ENCODE peak calls at places on chromosomes 3 and 15, in nine cellular contexts. R, I, H, Y, G, Q, B, D and M are unnamed samples.
A peak's percentile ranks its signal among the peaks of the same experiment; 100 is the strongest.

GRCh38 chr15:27973886-27974285 is 125.2 kb downstream of the OCA2 start:
- DNase-seq in R (no peak), I (no peak), H (no peak), Y (no peak), G (no peak), Q (no peak), B (no peak), D (no peak), M (no peak)

GRCh38 chr15:88491158-88491557 is 23.6 kb downstream of the MRPS11 start:
- DNase-seq in R (no peak), I (no peak), H (no peak), Y (peak; percentile 31), G (no peak), Q (no peak), B (no peak), D (no peak), M (no peak)

GRCh38 chr3:123635220-123635619 is 50.4 kb upstream of the HACD2 start:
- DNase-seq in R (no peak), I (no peak), H (no peak), Y (no peak), G (no peak), Q (no peak), B (no peak), D (no peak), M (no peak)

GRCh38 chr15:52780172-52780980 is 9.8 kb downstream of the ONECUT1 start:
- DNase-seq in R (peak; percentile 70), I (peak; percentile 73), H (no peak), Y (peak; percentile 74), G (peak; percentile 64), Q (peak; percentile 48), B (peak; percentile 66), D (peak; percentile 73), M (peak; percentile 80)

GRCh38 chr3:167575000-167575399 is 78.7 kb downstream of the WDR49 start:
- DNase-seq in R (no peak), I (no peak), H (no peak), Y (no peak), G (no peak), Q (no peak), B (no peak), D (no peak), M (no peak)

GRCh38 chr3:48595526-48596121 is 495 bp upstream of the COL7A1 start:
- DNase-seq in R (peak; percentile 92), I (no peak), H (no peak), Y (peak; percentile 80), G (no peak), Q (no peak), B (peak; percentile 34), D (peak; percentile 86), M (peak; percentile 34)

GRCh38 chr3:123668906-123669305 is 84.1 kb upstream of the HACD2 start:
- DNase-seq in R (peak; percentile 73), I (no peak), H (no peak), Y (no peak), G (no peak), Q (no peak), B (no peak), D (no peak), M (no peak)

GRCh38 chr3:163838769-163839168 is 1239.5 kb downstream of the SI start:
- DNase-seq in R (no peak), I (no peak), H (no peak), Y (no peak), G (no peak), Q (no peak), B (no peak), D (no peak), M (no peak)

GRCh38 chr3:126104028-126104635 is 20.2 kb upstream of the SLC41A3 start:
- DNase-seq in R (no peak), I (no peak), H (no peak), Y (no peak), G (peak; percentile 30), Q (no peak), B (no peak), D (peak; percentile 1), M (no peak)

GRCh38 chr15:79170256-79170664 is 79.7 kb upstream of the RASGRF1 start:
- DNase-seq in R (no peak), I (no peak), H (no peak), Y (no peak), G (no peak), Q (no peak), B (no peak), D (peak; percentile 51), M (no peak)

GRCh38 chr3:154427685-154428291 is 2.2 kb downstream of the GPR149 start:
- DNase-seq in R (peak; percentile 50), I (no peak), H (no peak), Y (no peak), G (no peak), Q (no peak), B (no peak), D (no peak), M (no peak)

GRCh38 chr15:71124937-71125755 is 9.9 kb downstream of the THSD4 start:
- DNase-seq in R (no peak), I (no peak), H (no peak), Y (no peak), G (no peak), Q (no peak), B (no peak), D (no peak), M (no peak)

GRCh38 chr3:186046838-186047237 is 62.1 kb downstream of the ETV5 start:
- DNase-seq in R (no peak), I (no peak), H (no peak), Y (no peak), G (no peak), Q (no peak), B (no peak), D (no peak), M (no peak)

GRCh38 chr3:66115858-66116654 is 77.3 kb upstream of the MAGI1 start:
- DNase-seq in R (no peak), I (no peak), H (peak; percentile 89), Y (no peak), G (no peak), Q (no peak), B (peak; percentile 34), D (peak; percentile 58), M (no peak)

GRCh38 chr3:88133711-88134263 is 16.0 kb upstream of the C3orf38 start:
- DNase-seq in R (no peak), I (no peak), H (no peak), Y (no peak), G (no peak), Q (no peak), B (no peak), D (no peak), M (no peak)

GRCh38 chr3:146929696-146930095 is 324.6 kb upstream of the PLSCR5 start:
- DNase-seq in R (no peak), I (no peak), H (peak; percentile 7), Y (no peak), G (no peak), Q (no peak), B (no peak), D (no peak), M (no peak)

GRCh38 chr15:67080900-67081431 is 15.6 kb downstream of the SMAD3 start:
- DNase-seq in R (peak; percentile 78), I (peak; percentile 70), H (no peak), Y (no peak), G (peak; percentile 74), Q (no peak), B (no peak), D (no peak), M (peak; percentile 84)

GRCh38 chr3:58288011-58288728 is 17.9 kb upstream of the RPP14 start:
- DNase-seq in R (no peak), I (peak; percentile 13), H (no peak), Y (no peak), G (no peak), Q (no peak), B (no peak), D (no peak), M (no peak)

GRCh38 chr3:128279594-128279880 is 126.3 kb downstream of the EEFSEC start:
- DNase-seq in R (peak; percentile 55), I (no peak), H (no peak), Y (no peak), G (no peak), Q (no peak), B (no peak), D (no peak), M (no peak)

GRCh38 chr15:37880009-37880834 is 54.2 kb upstream of the TMCO5A start:
- DNase-seq in R (no peak), I (peak; percentile 6), H (peak; percentile 63), Y (no peak), G (no peak), Q (no peak), B (no peak), D (peak; percentile 58), M (peak; percentile 12)
- TF ChIP-seq CTCF in R (peak; percentile 62), I (peak; percentile 7), H (peak; percentile 61), Y (no peak), G (peak; percentile 27), Q (peak; percentile 73), B (peak; percentile 67), D (peak; percentile 94), M (peak; percentile 64)

GRCh38 chr3:133662256-133662773 is 574 bp upstream of the TOPBP1 start:
- DNase-seq in R (no peak), I (peak; percentile 63), H (no peak), Y (no peak), G (peak; percentile 52), Q (no peak), B (no peak), D (peak; percentile 64), M (peak; percentile 60)
- TF ChIP-seq CTCF in R (no peak), I (no peak), H (no peak), Y (no peak), G (no peak), Q (peak; percentile 12), B (no peak), D (peak; percentile 36), M (peak; percentile 29)

DNA sequence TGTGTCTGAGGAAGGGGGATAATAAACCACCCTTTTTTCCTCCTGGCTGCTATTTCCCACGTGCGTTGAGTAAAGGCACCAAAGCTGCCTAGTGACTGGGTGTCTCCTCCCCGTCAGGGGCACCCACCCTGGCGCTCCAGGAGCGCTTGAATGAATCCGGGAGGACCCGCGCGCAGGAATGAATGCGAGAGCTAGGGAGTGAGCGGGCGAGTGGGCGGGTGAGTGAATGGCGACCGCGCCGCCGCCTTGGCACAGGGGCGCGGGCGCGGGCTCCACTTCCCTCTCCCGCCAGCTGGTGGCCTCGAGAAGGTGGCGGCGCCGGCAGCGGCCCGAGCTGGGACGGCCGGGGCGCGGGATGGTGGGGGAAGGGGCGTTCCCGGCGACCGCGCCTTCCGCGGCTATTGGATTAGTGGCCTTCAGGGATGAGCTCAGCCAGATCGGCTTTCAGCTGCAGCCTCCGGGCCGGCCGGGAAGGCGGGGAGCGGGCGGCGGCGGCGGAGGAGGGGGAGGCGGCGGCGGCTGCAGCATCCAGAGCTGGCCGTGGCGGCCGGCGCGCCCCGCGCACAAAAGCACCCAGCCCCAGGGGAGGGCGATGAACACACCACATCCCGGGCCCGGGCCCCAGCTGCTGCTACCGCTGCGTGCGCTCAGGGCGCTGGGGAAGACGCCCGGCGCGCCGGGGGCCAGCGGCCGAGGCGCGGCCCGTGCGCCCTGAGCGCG is at the start of gene SPSB4:
- DNase-seq in R (peak; percentile 80), I (no peak), H (no peak), Y (peak; percentile 48), G (no peak), Q (no peak), B (no peak), D (peak; percentile 80), M (peak; percentile 54)
- TF ChIP-seq CTCF in R (no peak), I (no peak), H (no peak), Y (no peak), G (no peak), Q (peak; percentile 32), B (peak; percentile 19), D (peak; percentile 41), M (peak; percentile 54)

DNA sequence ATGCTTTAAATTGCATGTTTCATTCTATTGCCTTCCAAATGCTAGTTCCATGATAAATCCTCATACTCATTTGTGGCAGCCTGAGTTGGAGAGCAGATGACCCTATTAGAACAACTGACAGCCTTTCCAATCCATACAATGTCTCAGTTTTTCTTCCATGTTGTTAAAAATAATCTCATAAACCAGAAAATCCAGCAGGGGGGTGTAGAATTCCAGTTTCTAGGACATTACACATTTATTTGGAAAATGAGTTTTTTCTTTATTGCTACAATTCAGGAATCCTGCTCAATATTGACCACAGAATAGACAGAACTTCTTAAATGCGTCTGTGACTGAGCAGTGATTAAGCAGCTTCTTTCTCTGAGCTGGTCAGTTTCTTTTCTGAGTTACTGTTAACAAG is 174.2 kb upstream of the ATP10A start:
- DNase-seq in R (no peak), I (no peak), H (no peak), Y (no peak), G (no peak), Q (no peak), B (no peak), D (no peak), M (no peak)
- TF ChIP-seq CTCF in R (no peak), I (no peak), H (no peak), Y (no peak), G (no peak), Q (no peak), B (no peak), D (peak; percentile 17), M (no peak)